ENCODE peak calls at places on chromosome 2, in four cellular contexts. X, L, Y and C are unnamed samples.

GRCh38 chr2:20676353-20677215 is 9.6 kb downstream of the GDF7 start:
- DNase-seq in L (no peak), X (no peak), Y (no peak), C (peak)

GRCh38 chr2:69159988-69160387 is 147.0 kb downstream of the ANTXR1 start:
- DNase-seq in X (no peak), L (no peak), Y (peak), C (peak)

GRCh38 chr2:39696072-39696471 is 30.4 kb downstream of the TMEM178A start:
- DNase-seq in X (no peak), Y (peak), L (no peak), C (no peak)

GRCh38 chr2:8196311-8196710 is 485.5 kb upstream of the ID2 start:
- DNase-seq in X (no peak), Y (no peak), L (no peak), C (no peak)

GRCh38 chr2:8096484-8096883 is 585.4 kb upstream of the ID2 start:
- DNase-seq in X (no peak), L (no peak), Y (no peak), C (no peak)

GRCh38 chr2:25410370-25410769 is 68.6 kb upstream of the DNMT3A start:
- DNase-seq in Y (no peak), L (no peak), X (no peak), C (no peak)

GRCh38 chr2:217943379-217944321 is 59.1 kb downstream of the TNS1 start:
- DNase-seq in X (peak), Y (peak), L (no peak), C (peak)

GRCh38 chr2:46225150-46225480 is 72.1 kb upstream of the EPAS1 start:
- DNase-seq in Y (no peak), X (no peak), L (no peak), C (no peak)

GRCh38 chr2:238114331-238114841 is 14.2 kb downstream of the ESPNL start:
- DNase-seq in Y (no peak), L (no peak), X (no peak), C (no peak)

GRCh38 chr2:111194835-111195621 is 74.3 kb downstream of the BCL2L11 start:
- DNase-seq in L (no peak), Y (peak), X (no peak), C (no peak)

GRCh38 chr2:119104414-119104813 is 54.1 kb downstream of the C1QL2 start:
- DNase-seq in L (no peak), X (no peak), Y (no peak), C (no peak)

GRCh38 chr2:187971893-187972292 is 319.8 kb upstream of the GULP1 start:
- DNase-seq in X (no peak), L (no peak), Y (peak), C (no peak)

GRCh38 chr2:46187112-46187618 is 110.0 kb upstream of the EPAS1 start:
- DNase-seq in L (peak), Y (no peak), X (peak), C (no peak)

GRCh38 chr2:28287261-28287915 is 105.3 kb upstream of the FOSL2 start:
- DNase-seq in Y (no peak), X (no peak), L (no peak), C (no peak)